ENCODE peak calls at places on chromosomes 16 and 17, in six cellular contexts. R is stimulated activated CD8-positive, alpha-beta memory T cell treated with anti-CD3 and anti-CD28 coated beads, Interleukin-15, amount 100 ng/mL, for 24 hours; X is MV-4-11; M is glutamatergic neuron; B is foreskin melanocyte; G is cardiac muscle cell. D is an unnamed sample.

GRCh38 chr16:16033208-16033717 is 83.8 kb downstream of the ABCC1 start:
- DNase-seq in R (no peak), X (peak; percentile 22), M (no peak), B (no peak), G (no peak), D (no peak)

GRCh38 chr16:86680661-86681439 is 102.5 kb downstream of the FOXL1 start:
- DNase-seq in R (no peak), X (no peak), M (no peak), B (no peak), G (no peak), D (no peak)

GRCh38 chr16:85614338-85615013 is 1.4 kb downstream of the GSE1 start:
- DNase-seq in R (no peak), X (no peak), M (no peak), B (no peak), G (peak; percentile 26), D (no peak)

GRCh38 chr16:11914210-11914758 is 1.5 kb downstream of the GSPT1 start:
- DNase-seq in R (no peak), X (no peak), M (no peak), B (no peak), G (no peak), D (no peak)

GRCh38 chr17:76938009-76938408 is 69.8 kb downstream of the MGAT5B start:
- DNase-seq in R (no peak), X (no peak), M (no peak), B (no peak), G (no peak), D (no peak)

GRCh38 chr17:69820881-69821473 is 254.0 kb upstream of the KCNJ16 start:
- DNase-seq in R (no peak), X (no peak), M (no peak), B (no peak), G (no peak), D (no peak)

GRCh38 chr17:2904135-2904534 is 107.9 kb downstream of the RAP1GAP2 start:
- DNase-seq in R (no peak), X (no peak), M (peak; percentile 64), B (no peak), G (no peak), D (peak; percentile 78)

GRCh38 chr16:89534147-89534788 is 26.1 kb downstream of the SPG7 start:
- DNase-seq in R (no peak), X (peak; percentile 97), M (no peak), B (no peak), G (no peak), D (no peak)

GRCh38 chr17:58513913-58514794 is at the start of gene MTMR4:
- DNase-seq in R (peak; percentile 44), X (peak; percentile 55), M (peak; percentile 91), B (peak; percentile 57), G (peak; percentile 94), D (peak; percentile 87)

GRCh38 chr16:55832788-55833583 is at the start of gene CES1:
- DNase-seq in R (no peak), X (peak; percentile 97), M (peak; percentile 45), B (peak; percentile 3), G (peak; percentile 2), D (peak; percentile 41)

GRCh38 chr17:61296058-61296457 is 103.6 kb upstream of the TBX2 start:
- DNase-seq in R (no peak), X (no peak), M (no peak), B (no peak), G (no peak), D (no peak)

GRCh38 chr17:16050844-16051243 is 51.2 kb downstream of the TTC19 start:
- DNase-seq in R (no peak), X (no peak), M (no peak), B (no peak), G (no peak), D (no peak)

GRCh38 chr17:64056269-64057005 is 36.0 kb upstream of the ICAM2 start:
- DNase-seq in R (no peak), X (peak; percentile 70), M (no peak), B (no peak), G (no peak), D (no peak)

GRCh38 chr16:85649978-85650863 is 37.1 kb downstream of the GSE1 start:
- DNase-seq in R (no peak), X (no peak), M (no peak), B (no peak), G (no peak), D (peak; percentile 84)

GRCh38 chr17:17181666-17182600 is 24.2 kb downstream of the PLD6 start:
- DNase-seq in R (no peak), X (no peak), M (no peak), B (no peak), G (no peak), D (no peak)

GRCh38 chr16:26700250-26700649 is 366.5 kb upstream of the C16orf82 start:
- DNase-seq in R (no peak), X (no peak), M (no peak), B (no peak), G (no peak), D (no peak)